ENCODE peak calls at places on chromosomes 1 and 21, in six cellular contexts. X is activated B cell treated with CpG ODN at 0.5 μM for 24 hours; S is transverse colon; Y is activated CD8-positive, alpha-beta T cell treated with anti-CD3 and anti-CD28 coated beads for 36 hours; O is hepatocyte; V is AG09309. B is an unnamed sample.

GRCh38 chr1:98086796-98087195 is 166.0 kb upstream of the DPYD start:
- DNase-seq in S (no peak), O (peak), V (peak), Y (no peak), X (no peak), B (no peak)

GRCh38 chr1:244672961-244673695 is 20.2 kb downstream of the DESI2 start:
- DNase-seq in X (no peak), S (no peak), V (no peak), Y (no peak), O (no peak), B (no peak)

GRCh38 chr1:26078286-26079177 is 11.1 kb upstream of the TRIM63 start:
- DNase-seq in O (peak), X (no peak), S (peak), Y (no peak), V (no peak), B (no peak)

GRCh38 chr1:20301463-20302092 is 10.9 kb downstream of the VWA5B1 start:
- DNase-seq in S (no peak), X (no peak), O (no peak), V (no peak), Y (no peak), B (no peak)

GRCh38 chr1:19311931-19312781 is at the start of the genes AKR7A2 and SLC66A1:
- DNase-seq in O (peak), X (peak), V (peak), S (peak), Y (peak), B (peak)

GRCh38 chr21:34528131-34528561 is 16.1 kb upstream of the KCNE1 start:
- DNase-seq in X (no peak), O (no peak), V (no peak), Y (no peak), S (no peak), B (no peak)

GRCh38 chr1:59564192-59564891 is 250.4 kb upstream of the HOOK1 start:
- DNase-seq in Y (no peak), X (no peak), S (no peak), V (no peak), O (no peak), B (no peak)

GRCh38 chr1:155136728-155137127 is 1.1 kb downstream of the SLC50A1 start:
- DNase-seq in S (peak), O (no peak), Y (peak), V (no peak), X (no peak), B (no peak)

GRCh38 chr21:16533692-16534407 is 804.1 kb downstream of the USP25 start:
- DNase-seq in X (no peak), S (no peak), Y (no peak), V (no peak), O (no peak), B (no peak)

GRCh38 chr1:205354259-205354904 is 2.3 kb downstream of the KLHDC8A start:
- DNase-seq in X (no peak), S (peak), O (peak), Y (peak), V (no peak), B (peak)

GRCh38 chr1:31783846-31784245 is 19.7 kb upstream of the ADGRB2 start:
- DNase-seq in S (no peak), V (no peak), Y (no peak), X (no peak), O (no peak), B (no peak)

GRCh38 chr21:42533306-42533962 is 19.8 kb downstream of the SLC37A1 start:
- DNase-seq in Y (no peak), X (no peak), O (no peak), V (no peak), S (peak), B (no peak)

GRCh38 chr1:212638419-212639151 is 30.0 kb downstream of the ATF3 start:
- DNase-seq in Y (no peak), V (no peak), S (no peak), X (no peak), O (no peak), B (no peak)

GRCh38 chr1:233113009-233113712 is 162.8 kb downstream of the NTPCR start:
- DNase-seq in V (peak), Y (peak), S (peak), O (peak), X (no peak), B (peak)

GRCh38 chr1:200033511-200034261 is 6.2 kb downstream of the NR5A2 start:
- DNase-seq in S (peak), O (peak), Y (no peak), V (no peak), X (no peak), B (no peak)
- TF ChIP-seq CTCF in S (no peak), O (no peak), Y (no peak), V (no peak), X (no peak), B (no peak)

GRCh38 chr1:225735252-225736149 is 42.1 kb upstream of the SRP9 start:
- DNase-seq in S (peak), O (peak), V (peak), Y (no peak), X (no peak), B (no peak)
- TF ChIP-seq CTCF in S (no peak), O (no peak), V (peak), Y (no peak), X (no peak), B (no peak)

DNA sequence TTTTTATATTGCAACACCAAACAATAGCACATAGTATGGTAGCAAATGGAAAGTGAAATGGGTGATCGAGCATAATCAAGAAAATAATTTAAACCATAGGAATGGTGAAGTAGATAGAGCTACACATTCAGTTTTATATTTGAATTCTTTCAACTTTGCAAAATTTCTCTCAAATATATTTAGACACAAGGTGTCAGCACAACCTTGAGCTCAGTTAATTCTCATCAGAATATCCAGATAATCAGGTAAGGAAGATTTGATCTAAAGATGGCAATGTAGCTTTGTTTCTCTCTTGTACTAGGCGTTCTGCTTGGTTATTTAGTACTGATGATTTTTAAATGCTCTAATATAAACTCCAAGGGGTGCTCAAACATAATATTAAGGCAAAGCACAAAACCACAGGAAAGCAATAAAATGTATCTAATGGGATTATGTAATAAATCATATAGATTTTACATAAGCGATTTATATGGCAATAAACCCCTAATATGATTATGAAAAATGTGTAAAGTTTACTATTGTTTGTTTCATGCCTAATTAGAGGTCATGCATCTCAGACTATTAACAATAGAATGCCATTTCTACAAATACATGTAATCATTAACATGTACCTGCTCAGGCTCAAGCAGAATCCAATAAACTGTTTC is 32.4 kb upstream of the SERTAD4 start:
- DNase-seq in O (no peak), X (no peak), V (no peak), Y (no peak), S (no peak), B (no peak)
- TF ChIP-seq CTCF in O (peak), X (no peak), V (no peak), Y (no peak), S (peak), B (no peak)

GRCh38 chr1:166906647-166907046 is 30.6 kb upstream of the TADA1 start:
- DNase-seq in Y (no peak), V (no peak), S (no peak), X (no peak), O (no peak), B (no peak)

GRCh38 chr1:166903232-166903631 is 27.2 kb upstream of the TADA1 start:
- DNase-seq in S (no peak), X (no peak), Y (no peak), V (no peak), O (no peak), B (no peak)

GRCh38 chr1:166907051-166907450 is 31.0 kb upstream of the TADA1 start:
- DNase-seq in O (no peak), V (no peak), Y (no peak), X (no peak), S (no peak), B (no peak)

GRCh38 chr1:166905930-166906329 is 29.9 kb upstream of the TADA1 start:
- DNase-seq in S (no peak), X (no peak), O (no peak), V (peak), Y (peak), B (no peak)

DNA sequence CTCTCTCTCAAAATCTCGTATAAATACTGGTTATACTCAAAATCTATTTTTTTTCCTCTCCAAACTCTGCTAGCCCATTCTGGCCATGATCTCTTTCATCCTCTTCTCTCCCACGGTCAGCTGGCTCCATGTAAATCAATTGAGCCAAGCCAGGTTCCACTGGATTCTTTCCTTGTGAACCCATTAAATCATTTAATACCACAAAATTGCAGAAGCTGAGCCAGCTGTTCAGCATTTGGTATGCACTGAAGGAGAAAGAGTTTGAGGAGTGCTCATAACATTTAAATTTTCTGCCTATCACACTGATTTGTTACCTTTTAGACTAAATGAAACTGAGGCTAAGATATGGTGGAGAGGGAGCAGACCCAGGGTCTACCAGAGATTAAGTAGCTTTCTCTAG is 29.1 kb upstream of the TADA1 start:
- DNase-seq in V (peak), Y (no peak), X (no peak), O (no peak), S (no peak), B (no peak)
- TF ChIP-seq CTCF in V (no peak), Y (no peak), X (no peak), O (no peak), S (no peak), B (no peak)

DNA sequence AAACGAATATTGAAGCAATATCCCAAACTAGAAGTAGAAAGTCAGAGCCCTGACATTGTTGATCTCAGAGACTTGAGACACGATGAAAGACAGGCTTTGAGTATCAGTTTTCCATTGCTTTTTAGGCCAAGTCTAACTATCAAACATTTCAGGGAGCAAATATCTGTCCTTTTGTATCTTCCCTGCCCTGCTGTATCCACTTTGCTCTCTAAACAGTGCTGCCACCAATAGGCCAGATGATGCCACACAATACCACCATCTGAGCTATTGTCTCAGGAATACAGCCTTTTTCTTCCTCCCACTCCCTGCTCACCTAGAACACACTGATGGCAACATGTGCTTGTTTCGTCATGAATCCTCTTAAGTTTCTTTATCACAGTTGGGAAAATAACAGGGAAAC is 62.6 kb upstream of the SPAG17 start:
- DNase-seq in S (no peak), X (no peak), V (no peak), Y (no peak), O (no peak), B (no peak)
- TF ChIP-seq CTCF in S (no peak), X (no peak), V (peak), Y (no peak), O (peak), B (no peak)

GRCh38 chr1:6300342-6301141 is 39.6 kb upstream of the GPR153 start:
- DNase-seq in S (peak), X (no peak), V (no peak), O (peak), Y (no peak), B (no peak)
- TF ChIP-seq CTCF in S (no peak), X (no peak), V (no peak), O (no peak), Y (no peak), B (no peak)

GRCh38 chr1:80158771-80159170 is 1152.2 kb upstream of the ADGRL4 start:
- DNase-seq in X (no peak), O (no peak), V (no peak), Y (no peak), S (no peak), B (no peak)

GRCh38 chr1:80158266-80158665 is 1151.7 kb upstream of the ADGRL4 start:
- DNase-seq in Y (no peak), X (no peak), S (no peak), V (no peak), O (no peak), B (no peak)

GRCh38 chr1:80153762-80154555 is 1147.4 kb upstream of the ADGRL4 start:
- DNase-seq in X (no peak), S (no peak), O (no peak), Y (no peak), V (no peak), B (no peak)

DNA sequence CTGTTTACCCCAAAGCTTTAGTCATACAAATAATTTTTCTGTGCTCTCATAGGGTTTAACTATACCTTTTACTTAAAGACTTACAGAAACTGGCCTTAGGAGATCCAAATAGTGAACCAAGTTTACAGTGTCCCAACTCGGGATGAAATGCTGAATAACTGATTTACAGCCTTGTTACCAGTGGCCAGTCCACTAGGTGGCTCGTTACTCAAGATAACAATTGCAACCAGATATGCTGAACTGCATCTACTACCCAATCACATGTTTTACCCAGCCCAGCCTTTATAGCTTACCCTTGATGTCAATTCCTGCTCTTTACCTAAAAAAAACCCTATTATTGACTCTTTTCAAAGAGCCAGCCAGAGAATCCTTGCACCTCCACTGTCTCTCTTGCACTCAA is 1148.8 kb upstream of the ADGRL4 start:
- DNase-seq in V (no peak), S (no peak), O (peak), Y (no peak), X (no peak), B (no peak)
- TF ChIP-seq CTCF in V (no peak), S (no peak), O (peak), Y (no peak), X (no peak), B (no peak)

GRCh38 chr1:29120955-29121485 is 2.7 kb downstream of the TMEM200B start:
- DNase-seq in X (peak), V (no peak), O (peak), S (peak), Y (peak), B (peak)
- TF ChIP-seq CTCF in X (no peak), V (peak), O (peak), S (peak), Y (peak), B (peak)

GRCh38 chr1:28374297-28374696 is 4.8 kb downstream of the PHACTR4 start:
- DNase-seq in V (no peak), Y (no peak), S (no peak), X (no peak), O (no peak), B (no peak)

GRCh38 chr1:28369518-28370219 is at the start of gene PHACTR4:
- DNase-seq in S (peak), Y (peak), V (peak), O (peak), X (peak), B (peak)

GRCh38 chr1:28371011-28371378 is 1.5 kb downstream of the PHACTR4 start:
- DNase-seq in V (no peak), X (no peak), Y (no peak), O (no peak), S (no peak), B (no peak)

GRCh38 chr1:28369225-28369517 is 369 bp upstream of the PHACTR4 start:
- DNase-seq in S (no peak), Y (no peak), O (no peak), V (no peak), X (no peak), B (no peak)

GRCh38 chr1:28370220-28371010 is 875 bp downstream of the PHACTR4 start:
- DNase-seq in X (no peak), Y (peak), O (no peak), S (peak), V (no peak), B (no peak)
- TF ChIP-seq CTCF in X (no peak), Y (peak), O (peak), S (peak), V (peak), B (no peak)